ENCODE peak calls at places on chromosome 16, in six cellular contexts. V is IMR-90, Q is H9, Z is H1, N is neuronal stem cell, U is trophoblast cell. X is an unnamed sample.

GRCh38 chr16:69276143-69277115 is 34.7 kb upstream of the VPS4A start:
- DNase-seq in U (no peak), Q (no peak), Z (no peak), V (peak), N (no peak), X (peak)

GRCh38 chr16:73329363-73330306 is 281.7 kb upstream of the ZFHX3 start:
- DNase-seq in N (peak), V (no peak), U (no peak), Q (peak), Z (no peak), X (no peak)

GRCh38 chr16:19119564-19119963 is 5.8 kb downstream of the ITPRIPL2 start:
- DNase-seq in N (no peak), U (no peak), Z (no peak), V (peak), Q (no peak), X (peak)

GRCh38 chr16:6016530-6017184 is 919.1 kb upstream of the EEF2KMT start:
- DNase-seq in U (no peak), N (peak), V (no peak), Z (no peak), Q (peak), X (no peak)

GRCh38 chr16:53588081-53588648 is 85.2 kb upstream of the AKTIP start:
- DNase-seq in Q (no peak), Z (no peak), U (no peak), N (no peak), V (no peak), X (no peak)

GRCh38 chr16:27922433-27922832 is 141.1 kb downstream of the GSG1L start:
- DNase-seq in V (no peak), Z (no peak), U (no peak), N (peak), Q (no peak), X (no peak)

GRCh38 chr16:2337431-2338296 is 2.9 kb downstream of the ABCA3 start:
- DNase-seq in V (no peak), N (no peak), Q (no peak), U (no peak), Z (no peak), X (no peak)

GRCh38 chr16:85425061-85425662 is 188.0 kb upstream of the GSE1 start:
- DNase-seq in V (no peak), U (no peak), Q (no peak), N (no peak), Z (no peak), X (no peak)

GRCh38 chr16:77850637-77851330 is 62.4 kb downstream of the VAT1L start:
- DNase-seq in Q (no peak), V (peak), Z (no peak), U (no peak), N (no peak), X (no peak)

GRCh38 chr16:48383204-48383876 is 1.9 kb downstream of the SIAH1 start:
- DNase-seq in Z (no peak), U (no peak), N (no peak), Q (no peak), V (peak), X (no peak)

GRCh38 chr16:72876221-72876620 is 171.7 kb downstream of the ZFHX3 start:
- DNase-seq in U (no peak), N (no peak), Z (no peak), Q (no peak), V (peak), X (peak)

GRCh38 chr16:19136549-19137196 is 22.9 kb downstream of the ITPRIPL2 start:
- DNase-seq in N (no peak), U (peak), V (peak), Z (no peak), Q (no peak), X (peak)

GRCh38 chr16:48959204-48959603 is 322.4 kb downstream of the CBLN1 start:
- DNase-seq in U (no peak), N (no peak), V (no peak), Q (no peak), Z (no peak), X (no peak)

GRCh38 chr16:56532714-56533113 is 12.9 kb upstream of the BBS2 start:
- DNase-seq in V (no peak), Z (no peak), Q (peak), U (no peak), N (no peak), X (no peak)

GRCh38 chr16:66508261-66508913 is 41.5 kb downstream of the TK2 start:
- DNase-seq in Q (no peak), U (no peak), V (no peak), N (no peak), Z (no peak), X (no peak)

GRCh38 chr16:84547539-84548058 is 43.1 kb upstream of the MEAK7 start:
- DNase-seq in Q (no peak), Z (no peak), V (no peak), N (peak), U (no peak), X (no peak)

GRCh38 chr16:14501331-14502255 is 128.5 kb downstream of the PARN start:
- DNase-seq in U (peak), V (peak), N (no peak), Q (peak), Z (peak), X (peak)

GRCh38 chr16:23423496-23424049 is 29.4 kb downstream of the COG7 start:
- DNase-seq in N (no peak), U (peak), V (peak), Q (no peak), Z (no peak), X (peak)

GRCh38 chr16:80778707-80779106 is 25.7 kb downstream of the CDYL2 start:
- DNase-seq in V (no peak), Q (no peak), N (no peak), U (no peak), Z (no peak), X (no peak)

GRCh38 chr16:25747160-25747758 is 55.5 kb downstream of the HS3ST4 start:
- DNase-seq in Z (no peak), V (no peak), U (peak), Q (peak), N (peak), X (no peak)

GRCh38 chr16:54422159-54422558 is 135.6 kb upstream of the IRX3 start:
- DNase-seq in Q (no peak), U (no peak), V (no peak), Z (no peak), N (no peak), X (no peak)

GRCh38 chr16:87333581-87334331 is 16.6 kb upstream of the C16orf95 start:
- DNase-seq in N (no peak), U (no peak), Q (no peak), Z (no peak), V (no peak), X (no peak)

GRCh38 chr16:84574191-84574590 is 43.7 kb downstream of the COTL1 start:
- DNase-seq in Q (peak), V (no peak), U (no peak), Z (no peak), N (no peak), X (no peak)

GRCh38 chr16:118857-119256 is 19.6 kb downstream of the NPRL3 start:
- DNase-seq in Z (no peak), Q (no peak), V (no peak), U (no peak), N (no peak), X (no peak)

GRCh38 chr16:24525970-24526559 is 13.3 kb upstream of the RBBP6 start:
- DNase-seq in V (no peak), Z (no peak), Q (peak), U (peak), N (no peak), X (no peak)

GRCh38 chr16:21940570-21940969 is 12.6 kb upstream of the UQCRC2 start:
- DNase-seq in N (no peak), Z (no peak), U (no peak), V (no peak), Q (no peak), X (no peak)
- H3K4ac ChIP-seq in N (no peak), Z (no peak), U (no peak), V (no peak), Q (no peak), X (no peak)

GRCh38 chr16:58225965-58226602 is 28.2 kb upstream of the CSNK2A2 start:
- DNase-seq in N (no peak), V (no peak), Z (no peak), U (no peak), Q (no peak), X (no peak)
- H2AFZ ChIP-seq in N (no peak), V (peak), Z (peak), U (no peak), Q (no peak), X (no peak)

DNA sequence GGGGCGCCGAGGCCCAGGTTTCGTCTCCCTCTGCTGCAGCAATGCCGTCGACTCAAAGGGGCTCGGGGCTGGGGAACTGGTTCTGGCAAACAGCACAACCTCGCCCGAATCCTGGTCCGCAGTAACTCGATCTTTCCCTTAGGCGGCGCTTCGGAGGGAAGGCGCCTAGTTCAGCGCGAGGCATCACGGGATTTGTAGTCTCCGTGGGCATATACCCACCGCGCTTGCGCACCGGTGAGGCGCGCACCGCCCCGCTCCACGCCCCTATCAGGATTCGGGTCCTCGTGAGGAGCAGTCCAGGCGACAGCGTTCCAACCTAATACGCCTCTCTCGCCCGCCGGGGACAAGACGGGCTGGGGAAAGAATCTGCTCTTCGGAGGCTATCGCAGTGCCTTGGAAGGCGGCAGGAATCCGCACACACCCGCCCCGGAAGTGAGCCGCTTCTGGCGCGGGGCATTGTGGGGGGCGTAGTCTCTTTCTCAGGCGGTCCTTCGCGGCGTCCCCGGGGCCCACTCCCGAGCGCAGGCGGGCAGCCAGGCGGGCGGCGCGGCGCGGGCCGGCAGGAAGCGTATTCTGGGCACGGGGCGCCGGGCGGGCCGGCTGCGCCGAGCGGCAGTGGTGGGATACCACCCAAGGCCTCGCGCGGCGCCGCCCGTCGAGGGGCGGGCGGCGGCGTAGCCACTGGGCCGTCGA is at the start of gene THAP11:
- DNase-seq in Z (peak), N (peak), Q (peak), U (peak), V (peak), X (peak)
- H3K4ac ChIP-seq in Z (peak), N (no peak), Q (no peak), U (peak), V (peak), X (peak)

GRCh38 chr16:67966549-67967182 is 1.8 kb downstream of the SLC12A4 start:
- DNase-seq in N (no peak), V (no peak), Z (no peak), Q (peak), U (peak), X (peak)

GRCh38 chr16:67965668-67966548 is 2.5 kb downstream of the SLC12A4 start:
- DNase-seq in V (no peak), Q (no peak), Z (no peak), N (no peak), U (peak), X (peak)

GRCh38 chr16:67968440-67969285 is at the start of gene SLC12A4:
- DNase-seq in U (peak), Z (no peak), Q (peak), N (peak), V (peak), X (peak)

GRCh38 chr16:67967956-67968439 is 439 bp downstream of the SLC12A4 start:
- DNase-seq in V (peak), N (peak), U (peak), Z (no peak), Q (no peak), X (peak)

GRCh38 chr16:67967183-67967955 is 1.1 kb downstream of the SLC12A4 start:
- DNase-seq in U (peak), N (no peak), V (no peak), Z (no peak), Q (no peak), X (peak)
- H2AFZ ChIP-seq in U (no peak), N (peak), V (peak), Z (no peak), Q (no peak), X (no peak)

DNA sequence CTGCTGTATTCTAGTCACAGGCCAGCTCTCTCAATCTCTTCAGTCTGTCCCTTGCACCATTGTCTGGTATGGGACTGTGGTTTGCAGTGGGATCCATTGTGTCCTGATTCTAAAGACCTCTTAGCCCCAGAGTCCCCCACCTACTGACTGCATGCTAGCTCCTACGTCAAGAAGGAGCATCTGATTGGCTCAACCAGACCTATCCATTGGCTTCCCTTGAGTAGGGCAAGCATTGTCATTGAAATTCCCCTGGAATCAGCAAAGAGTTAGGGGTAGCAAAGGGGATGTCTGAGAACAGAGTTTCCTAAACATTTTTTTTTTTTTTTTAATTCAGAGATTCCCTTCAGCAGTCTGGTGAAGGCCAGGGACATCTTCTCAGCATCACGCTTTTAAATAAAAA is 175.3 kb upstream of the MPHOSPH6 start:
- DNase-seq in Q (no peak), N (no peak), Z (no peak), V (no peak), U (no peak), X (no peak)
- H3K4ac ChIP-seq in Q (no peak), N (no peak), Z (no peak), V (no peak), U (no peak), X (no peak)